ENCODE peak calls at places on chromosomes 4 and X, in five cellular contexts. One of them, this sample, is unnamed.

GRCh38 chr4:107834241-107834856 is 9.6 kb downstream of the SGMS2 start:
- DNase-seq in heart right ventricle: no peak
- DNase-seq in amniotic stem cell: no peak
- DNase-seq in HT-29: no peak
- DNase-seq in pulmonary artery endothelial cell: no peak
- DNase-seq in this sample: peak; percentile 6

GRCh38 chr4:156971623-156972369 is at the start of gene PDGFC:
- DNase-seq in heart right ventricle: peak; percentile 68
- DNase-seq in amniotic stem cell: no peak
- DNase-seq in HT-29: peak; percentile 54
- DNase-seq in pulmonary artery endothelial cell: no peak
- DNase-seq in this sample: peak; percentile 66

GRCh38 chrX:13876652-13877051 is 59.8 kb upstream of the GPM6B start:
- DNase-seq in heart right ventricle: peak; percentile 16
- DNase-seq in amniotic stem cell: no peak
- DNase-seq in HT-29: no peak
- DNase-seq in pulmonary artery endothelial cell: no peak
- DNase-seq in this sample: no peak

GRCh38 chrX:3638280-3638873 is 75.1 kb downstream of the PRKX start:
- DNase-seq in heart right ventricle: peak; percentile 11
- DNase-seq in amniotic stem cell: peak; percentile 22
- DNase-seq in HT-29: peak; percentile 59
- DNase-seq in pulmonary artery endothelial cell: no peak
- DNase-seq in this sample: peak; percentile 16

GRCh38 chrX:57286507-57287251 is at the start of gene FAAH2:
- DNase-seq in heart right ventricle: no peak
- DNase-seq in amniotic stem cell: no peak
- DNase-seq in HT-29: peak; percentile 86
- DNase-seq in pulmonary artery endothelial cell: no peak
- DNase-seq in this sample: no peak

GRCh38 chr4:154329268-154329858 is 162.2 kb downstream of the DCHS2 start:
- DNase-seq in heart right ventricle: no peak
- DNase-seq in amniotic stem cell: no peak
- DNase-seq in HT-29: peak; percentile 29
- DNase-seq in pulmonary artery endothelial cell: no peak
- DNase-seq in this sample: no peak

GRCh38 chr4:65559270-65559669 is 111.0 kb downstream of the EPHA5 start:
- DNase-seq in heart right ventricle: no peak
- DNase-seq in amniotic stem cell: no peak
- DNase-seq in HT-29: no peak
- DNase-seq in pulmonary artery endothelial cell: no peak
- DNase-seq in this sample: no peak

GRCh38 chr4:56742080-56742871 is 61.2 kb upstream of the HOPX start:
- DNase-seq in heart right ventricle: no peak
- DNase-seq in amniotic stem cell: no peak
- DNase-seq in HT-29: peak; percentile 66
- DNase-seq in pulmonary artery endothelial cell: no peak
- DNase-seq in this sample: peak; percentile 13